ENCODE peak calls at places on chromosomes 16 and 17, in eight cellular contexts. One of them, this sample, is unnamed.

GRCh38 chr17:78329263-78330059 is 30.4 kb downstream of the SOCS3 start:
- DNase-seq in transverse colon: no peak
- DNase-seq in sigmoid colon: no peak
- DNase-seq in stomach: no peak
- DNase-seq in esophagus muscularis mucosa: no peak
- DNase-seq in GM12878: no peak
- DNase-seq in upper lobe of left lung: peak
- DNase-seq in K562: no peak
- DNase-seq in this sample: no peak

GRCh38 chr17:66965801-66966528 is 1.5 kb downstream of the CACNG4 start:
- DNase-seq in transverse colon: no peak
- DNase-seq in sigmoid colon: no peak
- DNase-seq in stomach: no peak
- DNase-seq in esophagus muscularis mucosa: no peak
- DNase-seq in GM12878: no peak
- DNase-seq in upper lobe of left lung: no peak
- DNase-seq in K562: no peak
- DNase-seq in this sample: no peak

GRCh38 chr16:28163699-28164584 is 47.8 kb downstream of the XPO6 start:
- DNase-seq in transverse colon: no peak
- DNase-seq in sigmoid colon: no peak
- DNase-seq in stomach: no peak
- DNase-seq in esophagus muscularis mucosa: no peak
- DNase-seq in GM12878: no peak
- DNase-seq in upper lobe of left lung: no peak
- DNase-seq in K562: no peak
- DNase-seq in this sample: no peak

GRCh38 chr17:35086164-35086563 is 22.7 kb upstream of the RFFL start:
- DNase-seq in transverse colon: no peak
- DNase-seq in sigmoid colon: no peak
- DNase-seq in stomach: no peak
- DNase-seq in esophagus muscularis mucosa: no peak
- DNase-seq in GM12878: no peak
- DNase-seq in upper lobe of left lung: no peak
- DNase-seq in K562: no peak
- DNase-seq in this sample: no peak

GRCh38 chr16:57026778-57027062 is 37.4 kb downstream of the NLRC5 start:
- DNase-seq in transverse colon: no peak
- DNase-seq in sigmoid colon: no peak
- DNase-seq in stomach: no peak
- DNase-seq in esophagus muscularis mucosa: no peak
- DNase-seq in GM12878: no peak
- DNase-seq in upper lobe of left lung: no peak
- DNase-seq in K562: no peak
- DNase-seq in this sample: no peak

GRCh38 chr17:10021239-10021638 is 116.2 kb upstream of the RCVRN start:
- DNase-seq in transverse colon: peak
- DNase-seq in sigmoid colon: peak
- DNase-seq in stomach: peak
- DNase-seq in esophagus muscularis mucosa: no peak
- DNase-seq in GM12878: no peak
- DNase-seq in upper lobe of left lung: no peak
- DNase-seq in K562: no peak
- DNase-seq in this sample: no peak

GRCh38 chr17:71409712-71410111 is 711.1 kb upstream of the SOX9 start:
- DNase-seq in transverse colon: no peak
- DNase-seq in sigmoid colon: no peak
- DNase-seq in stomach: no peak
- DNase-seq in esophagus muscularis mucosa: no peak
- DNase-seq in GM12878: no peak
- DNase-seq in upper lobe of left lung: no peak
- DNase-seq in K562: no peak
- DNase-seq in this sample: no peak

GRCh38 chr17:38719943-38720641 is 10.0 kb upstream of the CISD3 start:
- DNase-seq in transverse colon: no peak
- DNase-seq in sigmoid colon: no peak
- DNase-seq in stomach: no peak
- DNase-seq in esophagus muscularis mucosa: no peak
- DNase-seq in GM12878: no peak
- DNase-seq in upper lobe of left lung: no peak
- DNase-seq in K562: peak
- DNase-seq in this sample: no peak

DNA sequence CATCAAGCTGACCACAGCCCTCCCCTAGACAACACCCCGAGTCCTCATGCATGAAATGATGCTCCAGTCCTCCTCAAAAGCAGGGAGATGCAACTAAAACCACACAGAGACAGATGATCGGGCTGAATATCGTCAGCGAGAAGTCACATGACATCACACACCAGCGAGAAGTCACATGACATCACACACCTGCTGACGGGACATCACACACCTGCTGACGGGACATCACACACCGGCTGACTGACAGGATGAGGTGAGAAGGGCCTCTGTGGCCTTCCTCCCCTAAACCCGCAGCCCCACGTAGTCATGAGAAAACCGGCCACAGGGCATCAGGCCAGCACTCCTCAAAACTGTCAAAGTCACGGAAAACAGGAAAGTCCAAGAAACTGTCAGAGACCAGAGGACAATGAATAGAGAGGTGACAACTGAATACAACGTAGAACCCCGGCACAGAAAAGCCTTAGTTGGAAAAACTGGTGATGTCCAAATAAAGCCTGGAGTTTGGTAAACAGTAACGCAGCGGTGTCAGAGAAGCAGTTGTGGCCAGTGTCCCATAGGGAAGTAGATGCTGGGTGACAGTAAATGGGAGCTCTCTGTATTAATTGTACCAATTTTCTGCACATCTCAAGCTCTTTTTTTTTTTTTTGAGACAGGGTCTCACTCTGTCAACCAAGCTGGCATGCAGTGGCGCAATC is 14.3 kb downstream of the LITAF start:
- DNase-seq in transverse colon: peak
- DNase-seq in sigmoid colon: no peak
- DNase-seq in stomach: no peak
- DNase-seq in esophagus muscularis mucosa: no peak
- DNase-seq in GM12878: no peak
- DNase-seq in upper lobe of left lung: no peak
- DNase-seq in K562: no peak
- DNase-seq in this sample: no peak
- TF ChIP-seq POLR2AphosphoS5 in transverse colon: no peak
- TF ChIP-seq POLR2AphosphoS5 in sigmoid colon: no peak
- TF ChIP-seq POLR2AphosphoS5 in stomach: no peak
- TF ChIP-seq POLR2AphosphoS5 in esophagus muscularis mucosa: no peak
- TF ChIP-seq POLR2AphosphoS5 in GM12878: no peak
- TF ChIP-seq POLR2AphosphoS5 in upper lobe of left lung: peak
- TF ChIP-seq POLR2AphosphoS5 in K562: no peak
- TF ChIP-seq POLR2AphosphoS5 in this sample: no peak

GRCh38 chr16:65068151-65068740 is 53.6 kb downstream of the CDH11 start:
- DNase-seq in transverse colon: no peak
- DNase-seq in sigmoid colon: no peak
- DNase-seq in stomach: no peak
- DNase-seq in esophagus muscularis mucosa: peak
- DNase-seq in GM12878: no peak
- DNase-seq in upper lobe of left lung: no peak
- DNase-seq in K562: no peak
- DNase-seq in this sample: no peak

GRCh38 chr16:65071371-65072311 is 50.2 kb downstream of the CDH11 start:
- DNase-seq in transverse colon: peak
- DNase-seq in sigmoid colon: peak
- DNase-seq in stomach: no peak
- DNase-seq in esophagus muscularis mucosa: peak
- DNase-seq in GM12878: no peak
- DNase-seq in upper lobe of left lung: no peak
- DNase-seq in K562: no peak
- DNase-seq in this sample: peak

GRCh38 chr16:65069090-65069489 is 52.8 kb downstream of the CDH11 start:
- DNase-seq in transverse colon: no peak
- DNase-seq in sigmoid colon: no peak
- DNase-seq in stomach: no peak
- DNase-seq in esophagus muscularis mucosa: no peak
- DNase-seq in GM12878: no peak
- DNase-seq in upper lobe of left lung: no peak
- DNase-seq in K562: no peak
- DNase-seq in this sample: no peak

GRCh38 chr16:65069766-65070165 is 52.1 kb downstream of the CDH11 start:
- DNase-seq in transverse colon: no peak
- DNase-seq in sigmoid colon: no peak
- DNase-seq in stomach: no peak
- DNase-seq in esophagus muscularis mucosa: peak
- DNase-seq in GM12878: no peak
- DNase-seq in upper lobe of left lung: no peak
- DNase-seq in K562: no peak
- DNase-seq in this sample: no peak

DNA sequence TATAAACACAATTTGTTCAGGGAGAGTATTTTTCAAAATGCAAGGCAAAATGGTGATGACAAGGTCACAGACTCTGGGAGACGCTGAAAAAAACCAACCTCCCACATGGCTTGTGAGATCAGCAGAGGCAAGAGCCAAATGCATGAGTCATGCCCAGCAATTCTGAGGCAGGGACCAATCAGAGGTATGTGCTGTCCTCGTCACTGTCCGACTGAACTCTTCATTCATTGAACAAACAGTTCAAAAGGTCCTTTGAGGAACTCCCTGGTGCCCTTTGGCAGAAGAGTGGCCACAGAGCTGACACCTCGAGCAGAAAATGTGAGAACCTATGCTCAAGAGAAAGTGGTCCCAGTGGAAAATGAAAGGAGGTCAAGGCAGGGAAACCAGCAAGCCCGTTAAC is 51.0 kb downstream of the CDH11 start:
- DNase-seq in transverse colon: peak
- DNase-seq in sigmoid colon: peak
- DNase-seq in stomach: peak
- DNase-seq in esophagus muscularis mucosa: peak
- DNase-seq in GM12878: no peak
- DNase-seq in upper lobe of left lung: no peak
- DNase-seq in K562: no peak
- DNase-seq in this sample: peak
- TF ChIP-seq EP300 in transverse colon: no peak
- TF ChIP-seq EP300 in sigmoid colon: no peak
- TF ChIP-seq EP300 in stomach: no peak
- TF ChIP-seq EP300 in esophagus muscularis mucosa: no peak
- TF ChIP-seq EP300 in GM12878: no peak
- TF ChIP-seq EP300 in upper lobe of left lung: no peak
- TF ChIP-seq EP300 in K562: no peak
- TF ChIP-seq EP300 in this sample: no peak

GRCh38 chr16:50741808-50742520 is at the start of gene CYLD:
- DNase-seq in transverse colon: peak
- DNase-seq in sigmoid colon: peak
- DNase-seq in stomach: peak
- DNase-seq in esophagus muscularis mucosa: peak
- DNase-seq in GM12878: peak
- DNase-seq in upper lobe of left lung: peak
- DNase-seq in K562: peak
- DNase-seq in this sample: peak
- TF ChIP-seq POLR2A in transverse colon: peak
- TF ChIP-seq POLR2A in sigmoid colon: no peak
- TF ChIP-seq POLR2A in stomach: no peak
- TF ChIP-seq POLR2A in esophagus muscularis mucosa: no peak
- TF ChIP-seq POLR2A in GM12878: peak
- TF ChIP-seq POLR2A in upper lobe of left lung: no peak
- TF ChIP-seq POLR2A in K562: no peak
- TF ChIP-seq POLR2A in this sample: peak

GRCh38 chr17:82860606-82861392 is 21.0 kb upstream of the ZNF750 start:
- DNase-seq in transverse colon: no peak
- DNase-seq in sigmoid colon: no peak
- DNase-seq in stomach: no peak
- DNase-seq in esophagus muscularis mucosa: no peak
- DNase-seq in GM12878: no peak
- DNase-seq in upper lobe of left lung: peak
- DNase-seq in K562: no peak
- DNase-seq in this sample: no peak

GRCh38 chr17:82858376-82859126 is 18.7 kb upstream of the ZNF750 start:
- DNase-seq in transverse colon: no peak
- DNase-seq in sigmoid colon: no peak
- DNase-seq in stomach: no peak
- DNase-seq in esophagus muscularis mucosa: no peak
- DNase-seq in GM12878: no peak
- DNase-seq in upper lobe of left lung: peak
- DNase-seq in K562: no peak
- DNase-seq in this sample: peak

GRCh38 chr17:82861393-82861775 is 21.6 kb upstream of the ZNF750 start:
- DNase-seq in transverse colon: no peak
- DNase-seq in sigmoid colon: no peak
- DNase-seq in stomach: no peak
- DNase-seq in esophagus muscularis mucosa: no peak
- DNase-seq in GM12878: no peak
- DNase-seq in upper lobe of left lung: no peak
- DNase-seq in K562: no peak
- DNase-seq in this sample: no peak

GRCh38 chr17:82862191-82862590 is 22.4 kb upstream of the ZNF750 start:
- DNase-seq in transverse colon: no peak
- DNase-seq in sigmoid colon: no peak
- DNase-seq in stomach: no peak
- DNase-seq in esophagus muscularis mucosa: no peak
- DNase-seq in GM12878: no peak
- DNase-seq in upper lobe of left lung: no peak
- DNase-seq in K562: no peak
- DNase-seq in this sample: no peak

GRCh38 chr17:82859431-82860403 is 19.9 kb upstream of the ZNF750 start:
- DNase-seq in transverse colon: no peak
- DNase-seq in sigmoid colon: no peak
- DNase-seq in stomach: no peak
- DNase-seq in esophagus muscularis mucosa: no peak
- DNase-seq in GM12878: peak
- DNase-seq in upper lobe of left lung: peak
- DNase-seq in K562: peak
- DNase-seq in this sample: peak
- TF ChIP-seq POLR2AphosphoS5 in transverse colon: no peak
- TF ChIP-seq POLR2AphosphoS5 in sigmoid colon: no peak
- TF ChIP-seq POLR2AphosphoS5 in stomach: no peak
- TF ChIP-seq POLR2AphosphoS5 in esophagus muscularis mucosa: no peak
- TF ChIP-seq POLR2AphosphoS5 in GM12878: peak
- TF ChIP-seq POLR2AphosphoS5 in upper lobe of left lung: peak
- TF ChIP-seq POLR2AphosphoS5 in K562: no peak
- TF ChIP-seq POLR2AphosphoS5 in this sample: no peak

This sample was measured in suprapubic skin.